ENCODE peak calls at places on chromosomes 2 and 18, in six cellular contexts. One of them, this sample, is unnamed.

GRCh38 chr18:58544179-58544578 is 84.7 kb downstream of the ALPK2 start:
- DNase-seq in cardiac muscle cell: no peak
- DNase-seq in HAP-1: no peak
- DNase-seq in heart right ventricle: no peak
- DNase-seq in CD8-positive, alpha-beta memory T cell: no peak
- DNase-seq in SK-N-SH: no peak
- DNase-seq in this sample: no peak

GRCh38 chr2:152611458-152612231 is 105.6 kb downstream of the PRPF40A start:
- DNase-seq in HAP-1: no peak
- DNase-seq in cardiac muscle cell: no peak
- DNase-seq in SK-N-SH: no peak
- DNase-seq in heart right ventricle: peak
- DNase-seq in CD8-positive, alpha-beta memory T cell: no peak
- DNase-seq in this sample: no peak

GRCh38 chr18:40692871-40693270 is 1262.2 kb upstream of the PIK3C3 start:
- DNase-seq in SK-N-SH: no peak
- DNase-seq in cardiac muscle cell: no peak
- DNase-seq in CD8-positive, alpha-beta memory T cell: no peak
- DNase-seq in heart right ventricle: no peak
- DNase-seq in HAP-1: no peak
- DNase-seq in this sample: no peak

GRCh38 chr18:4172491-4172890 is 282.6 kb downstream of the DLGAP1 start:
- DNase-seq in SK-N-SH: no peak
- DNase-seq in CD8-positive, alpha-beta memory T cell: no peak
- DNase-seq in cardiac muscle cell: no peak
- DNase-seq in HAP-1: no peak
- DNase-seq in heart right ventricle: no peak
- DNase-seq in this sample: no peak

GRCh38 chr2:236731767-236732580 is 162.3 kb downstream of the ACKR3 start:
- DNase-seq in cardiac muscle cell: no peak
- DNase-seq in HAP-1: no peak
- DNase-seq in heart right ventricle: peak
- DNase-seq in CD8-positive, alpha-beta memory T cell: no peak
- DNase-seq in SK-N-SH: no peak
- DNase-seq in this sample: peak

GRCh38 chr2:42139141-42139540 is 30.0 kb upstream of the EML4 start:
- DNase-seq in heart right ventricle: no peak
- DNase-seq in SK-N-SH: no peak
- DNase-seq in CD8-positive, alpha-beta memory T cell: no peak
- DNase-seq in HAP-1: no peak
- DNase-seq in cardiac muscle cell: no peak
- DNase-seq in this sample: no peak

GRCh38 chr2:10392951-10393647 is 55.0 kb downstream of the ODC1 start:
- DNase-seq in SK-N-SH: peak
- DNase-seq in cardiac muscle cell: no peak
- DNase-seq in heart right ventricle: no peak
- DNase-seq in HAP-1: no peak
- DNase-seq in CD8-positive, alpha-beta memory T cell: no peak
- DNase-seq in this sample: no peak

GRCh38 chr18:30387401-30387800 is 655.1 kb downstream of the DSC3 start:
- DNase-seq in CD8-positive, alpha-beta memory T cell: no peak
- DNase-seq in HAP-1: no peak
- DNase-seq in heart right ventricle: no peak
- DNase-seq in cardiac muscle cell: peak
- DNase-seq in SK-N-SH: no peak
- DNase-seq in this sample: no peak

GRCh38 chr18:10530852-10531251 is 5.0 kb downstream of the NAPG start:
- DNase-seq in HAP-1: no peak
- DNase-seq in SK-N-SH: no peak
- DNase-seq in heart right ventricle: no peak
- DNase-seq in CD8-positive, alpha-beta memory T cell: no peak
- DNase-seq in cardiac muscle cell: no peak
- DNase-seq in this sample: no peak
- H3K4me3 ChIP-seq in HAP-1: no peak
- H3K4me3 ChIP-seq in SK-N-SH: no peak
- H3K4me3 ChIP-seq in heart right ventricle: no peak
- H3K4me3 ChIP-seq in CD8-positive, alpha-beta memory T cell: no peak
- H3K4me3 ChIP-seq in cardiac muscle cell: no peak
- H3K4me3 ChIP-seq in this sample: no peak

GRCh38 chr2:70123051-70123828 is 36.0 kb downstream of the PCBP1 start:
- DNase-seq in HAP-1: peak
- DNase-seq in CD8-positive, alpha-beta memory T cell: no peak
- DNase-seq in cardiac muscle cell: peak
- DNase-seq in SK-N-SH: no peak
- DNase-seq in heart right ventricle: peak
- DNase-seq in this sample: peak
- H3K4me3 ChIP-seq in HAP-1: peak
- H3K4me3 ChIP-seq in CD8-positive, alpha-beta memory T cell: peak
- H3K4me3 ChIP-seq in cardiac muscle cell: no peak
- H3K4me3 ChIP-seq in SK-N-SH: peak
- H3K4me3 ChIP-seq in heart right ventricle: no peak
- H3K4me3 ChIP-seq in this sample: peak

GRCh38 chr18:2983296-2983695 is 29.6 kb downstream of the LPIN2 start:
- DNase-seq in SK-N-SH: no peak
- DNase-seq in CD8-positive, alpha-beta memory T cell: no peak
- DNase-seq in cardiac muscle cell: no peak
- DNase-seq in heart right ventricle: no peak
- DNase-seq in HAP-1: no peak
- DNase-seq in this sample: no peak
- H3K4me3 ChIP-seq in SK-N-SH: no peak
- H3K4me3 ChIP-seq in CD8-positive, alpha-beta memory T cell: peak
- H3K4me3 ChIP-seq in cardiac muscle cell: no peak
- H3K4me3 ChIP-seq in heart right ventricle: no peak
- H3K4me3 ChIP-seq in HAP-1: no peak
- H3K4me3 ChIP-seq in this sample: no peak

GRCh38 chr2:65390134-65390533 is 42.3 kb downstream of the SPRED2 start:
- DNase-seq in CD8-positive, alpha-beta memory T cell: no peak
- DNase-seq in HAP-1: no peak
- DNase-seq in SK-N-SH: no peak
- DNase-seq in cardiac muscle cell: no peak
- DNase-seq in heart right ventricle: no peak
- DNase-seq in this sample: no peak
- H3K4me3 ChIP-seq in CD8-positive, alpha-beta memory T cell: no peak
- H3K4me3 ChIP-seq in HAP-1: no peak
- H3K4me3 ChIP-seq in SK-N-SH: no peak
- H3K4me3 ChIP-seq in cardiac muscle cell: no peak
- H3K4me3 ChIP-seq in heart right ventricle: no peak
- H3K4me3 ChIP-seq in this sample: no peak

This sample was measured in coronary artery.